ENCODE peak calls at places on chromosomes 5 and 9, in ten cellular contexts. One of them, this sample, is unnamed.

GRCh38 chr5:139215176-139215975 is 17.2 kb upstream of the SIL1 start:
- DNase-seq in cardiac muscle cell: no peak
- DNase-seq in GM04504: no peak
- DNase-seq in NCI-H1694 treated with DMSO at 0.1 percent for 48 hours: no peak
- DNase-seq in endothelial cell: no peak
- DNase-seq in ascending aorta: no peak
- DNase-seq in HS-5: no peak
- DNase-seq in RCC 7860: no peak
- DNase-seq in T-helper 1 cell: no peak
- DNase-seq in epithelial cell of esophagus: no peak
- DNase-seq in this sample: no peak

GRCh38 chr9:105357937-105358336 is 89.9 kb upstream of the FSD1L start:
- DNase-seq in RCC 7860: no peak
- DNase-seq in epithelial cell of esophagus: no peak
- DNase-seq in HS-5: no peak
- DNase-seq in T-helper 1 cell: no peak
- DNase-seq in NCI-H1694 treated with DMSO at 0.1 percent for 48 hours: no peak
- DNase-seq in endothelial cell: no peak
- DNase-seq in GM04504: no peak
- DNase-seq in ascending aorta: no peak
- DNase-seq in cardiac muscle cell: no peak
- DNase-seq in this sample: no peak

GRCh38 chr9:132896906-132897305 is 18.2 kb downstream of the SPACA9 start:
- DNase-seq in HS-5: no peak
- DNase-seq in GM04504: no peak
- DNase-seq in cardiac muscle cell: no peak
- DNase-seq in ascending aorta: no peak
- DNase-seq in epithelial cell of esophagus: no peak
- DNase-seq in NCI-H1694 treated with DMSO at 0.1 percent for 48 hours: peak; percentile 4
- DNase-seq in endothelial cell: no peak
- DNase-seq in RCC 7860: no peak
- DNase-seq in T-helper 1 cell: no peak
- DNase-seq in this sample: peak; percentile 32

GRCh38 chr5:11857391-11857790 is 46.9 kb downstream of the CTNND2 start:
- DNase-seq in ascending aorta: no peak
- DNase-seq in endothelial cell: no peak
- DNase-seq in RCC 7860: no peak
- DNase-seq in GM04504: no peak
- DNase-seq in cardiac muscle cell: no peak
- DNase-seq in HS-5: no peak
- DNase-seq in NCI-H1694 treated with DMSO at 0.1 percent for 48 hours: no peak
- DNase-seq in T-helper 1 cell: no peak
- DNase-seq in epithelial cell of esophagus: no peak
- DNase-seq in this sample: no peak

GRCh38 chr5:82635561-82636288 is 357.6 kb upstream of the RPS23 start:
- DNase-seq in endothelial cell: no peak
- DNase-seq in ascending aorta: no peak
- DNase-seq in cardiac muscle cell: no peak
- DNase-seq in HS-5: peak; percentile 57
- DNase-seq in RCC 7860: peak; percentile 75
- DNase-seq in T-helper 1 cell: no peak
- DNase-seq in NCI-H1694 treated with DMSO at 0.1 percent for 48 hours: no peak
- DNase-seq in GM04504: no peak
- DNase-seq in epithelial cell of esophagus: peak; percentile 91
- DNase-seq in this sample: peak; percentile 75

GRCh38 chr9:72509635-72510034 is 11.8 kb upstream of the TMC1 start:
- DNase-seq in RCC 7860: peak; percentile 44
- DNase-seq in T-helper 1 cell: no peak
- DNase-seq in GM04504: no peak
- DNase-seq in epithelial cell of esophagus: peak; percentile 59
- DNase-seq in ascending aorta: no peak
- DNase-seq in NCI-H1694 treated with DMSO at 0.1 percent for 48 hours: no peak
- DNase-seq in HS-5: no peak
- DNase-seq in endothelial cell: no peak
- DNase-seq in cardiac muscle cell: no peak
- DNase-seq in this sample: peak; percentile 37

GRCh38 chr5:59640411-59640810 is 253.1 kb downstream of the PDE4D start:
- DNase-seq in epithelial cell of esophagus: peak; percentile 24
- DNase-seq in cardiac muscle cell: peak; percentile 31
- DNase-seq in HS-5: no peak
- DNase-seq in T-helper 1 cell: no peak
- DNase-seq in GM04504: no peak
- DNase-seq in RCC 7860: no peak
- DNase-seq in ascending aorta: no peak
- DNase-seq in endothelial cell: no peak
- DNase-seq in NCI-H1694 treated with DMSO at 0.1 percent for 48 hours: no peak
- DNase-seq in this sample: peak; percentile 19

GRCh38 chr5:52449506-52449905 is 338.2 kb upstream of the ITGA1 start:
- DNase-seq in epithelial cell of esophagus: no peak
- DNase-seq in cardiac muscle cell: no peak
- DNase-seq in RCC 7860: no peak
- DNase-seq in NCI-H1694 treated with DMSO at 0.1 percent for 48 hours: no peak
- DNase-seq in endothelial cell: no peak
- DNase-seq in T-helper 1 cell: no peak
- DNase-seq in GM04504: no peak
- DNase-seq in ascending aorta: no peak
- DNase-seq in HS-5: no peak
- DNase-seq in this sample: no peak

GRCh38 chr9:127418037-127418471 is 6.1 kb upstream of the ZNF79 start:
- DNase-seq in T-helper 1 cell: no peak
- DNase-seq in endothelial cell: peak; percentile 67
- DNase-seq in RCC 7860: no peak
- DNase-seq in HS-5: no peak
- DNase-seq in ascending aorta: no peak
- DNase-seq in GM04504: no peak
- DNase-seq in NCI-H1694 treated with DMSO at 0.1 percent for 48 hours: no peak
- DNase-seq in cardiac muscle cell: peak; percentile 37
- DNase-seq in epithelial cell of esophagus: no peak
- DNase-seq in this sample: no peak

GRCh38 chr9:89116064-89116817 is 62.4 kb downstream of the SHC3 start:
- DNase-seq in epithelial cell of esophagus: no peak
- DNase-seq in RCC 7860: no peak
- DNase-seq in T-helper 1 cell: no peak
- DNase-seq in GM04504: no peak
- DNase-seq in ascending aorta: no peak
- DNase-seq in NCI-H1694 treated with DMSO at 0.1 percent for 48 hours: no peak
- DNase-seq in HS-5: peak; percentile 80
- DNase-seq in endothelial cell: no peak
- DNase-seq in cardiac muscle cell: no peak
- DNase-seq in this sample: peak; percentile 96

GRCh38 chr9:70133253-70134208 is 89.9 kb downstream of the MAMDC2 start:
- DNase-seq in cardiac muscle cell: no peak
- DNase-seq in epithelial cell of esophagus: peak; percentile 23
- DNase-seq in ascending aorta: no peak
- DNase-seq in endothelial cell: no peak
- DNase-seq in T-helper 1 cell: no peak
- DNase-seq in HS-5: no peak
- DNase-seq in GM04504: no peak
- DNase-seq in RCC 7860: no peak
- DNase-seq in NCI-H1694 treated with DMSO at 0.1 percent for 48 hours: no peak
- DNase-seq in this sample: no peak

GRCh38 chr9:103660830-103661229 is 433.3 kb upstream of the SMC2 start:
- DNase-seq in epithelial cell of esophagus: no peak
- DNase-seq in RCC 7860: no peak
- DNase-seq in ascending aorta: no peak
- DNase-seq in T-helper 1 cell: no peak
- DNase-seq in endothelial cell: no peak
- DNase-seq in NCI-H1694 treated with DMSO at 0.1 percent for 48 hours: no peak
- DNase-seq in GM04504: no peak
- DNase-seq in cardiac muscle cell: no peak
- DNase-seq in HS-5: no peak
- DNase-seq in this sample: no peak

GRCh38 chr5:57445715-57446037 is 36.9 kb downstream of the ACTBL2 start:
- DNase-seq in ascending aorta: no peak
- DNase-seq in HS-5: no peak
- DNase-seq in epithelial cell of esophagus: no peak
- DNase-seq in NCI-H1694 treated with DMSO at 0.1 percent for 48 hours: no peak
- DNase-seq in RCC 7860: no peak
- DNase-seq in endothelial cell: no peak
- DNase-seq in cardiac muscle cell: no peak
- DNase-seq in GM04504: no peak
- DNase-seq in T-helper 1 cell: no peak
- DNase-seq in this sample: peak; percentile 75

GRCh38 chr9:115103746-115104477 is 14.0 kb downstream of the TNC start:
- DNase-seq in ascending aorta: no peak
- DNase-seq in epithelial cell of esophagus: no peak
- DNase-seq in GM04504: no peak
- DNase-seq in RCC 7860: no peak
- DNase-seq in T-helper 1 cell: no peak
- DNase-seq in NCI-H1694 treated with DMSO at 0.1 percent for 48 hours: no peak
- DNase-seq in HS-5: no peak
- DNase-seq in cardiac muscle cell: no peak
- DNase-seq in endothelial cell: no peak
- DNase-seq in this sample: no peak

GRCh38 chr5:1357946-1358725 is 13.2 kb upstream of the CLPTM1L start:
- DNase-seq in HS-5: no peak
- DNase-seq in T-helper 1 cell: no peak
- DNase-seq in ascending aorta: no peak
- DNase-seq in RCC 7860: no peak
- DNase-seq in epithelial cell of esophagus: no peak
- DNase-seq in GM04504: no peak
- DNase-seq in NCI-H1694 treated with DMSO at 0.1 percent for 48 hours: peak; percentile 32
- DNase-seq in cardiac muscle cell: no peak
- DNase-seq in endothelial cell: no peak
- DNase-seq in this sample: no peak